ENCODE peak calls at places on chromosomes 4 and X, in ten cellular contexts. T, H, R, I, S, G, C, L, J and Y are unnamed samples.

GRCh38 chr4:97457253-97457652 is 686.0 kb downstream of the STPG2 start:
- DNase-seq in T (no peak), J (peak; percentile 2), C (no peak), I (no peak), G (no peak), L (no peak), H (no peak), R (no peak), S (no peak), Y (no peak)

GRCh38 chr4:69748176-69748575 is 12.2 kb downstream of the SULT1B1 start:
- DNase-seq in J (no peak), G (peak; percentile 74), C (no peak), H (no peak), I (peak; percentile 40), T (no peak), L (no peak), S (no peak), R (no peak), Y (no peak)

GRCh38 chrX:15820106-15821073 is 30.1 kb downstream of the ZRSR2 start:
- DNase-seq in J (no peak), L (no peak), S (no peak), H (no peak), T (no peak), I (no peak), G (no peak), C (no peak), R (no peak), Y (no peak)

GRCh38 chrX:121349263-121349662 is 301.9 kb downstream of the GLUD2 start:
- DNase-seq in R (no peak), C (no peak), H (no peak), L (no peak), I (no peak), G (no peak), S (no peak), J (no peak), T (no peak), Y (no peak)

GRCh38 chr4:26441110-26441509 is 49.2 kb downstream of the CCKAR start:
- DNase-seq in C (peak; percentile 59), R (no peak), G (peak; percentile 43), H (no peak), I (no peak), L (no peak), S (no peak), T (peak; percentile 46), J (peak; percentile 5), Y (no peak)

GRCh38 chrX:53047228-53047627 is 1.4 kb upstream of the GPR173 start:
- DNase-seq in J (no peak), T (no peak), L (no peak), R (no peak), S (no peak), H (no peak), C (no peak), G (no peak), I (no peak), Y (no peak)

GRCh38 chr4:173337463-173337862 is 3.3 kb upstream of the HMGB2 start:
- DNase-seq in R (no peak), L (no peak), I (no peak), H (no peak), G (no peak), C (no peak), T (no peak), S (no peak), J (no peak), Y (no peak)

GRCh38 chrX:50700921-50701320 is 113.1 kb downstream of the SHROOM4 start:
- DNase-seq in C (peak; percentile 38), H (no peak), T (no peak), S (no peak), L (no peak), I (no peak), J (no peak), G (no peak), R (no peak), Y (no peak)

GRCh38 chr4:107685740-107686139 is 34.3 kb downstream of the PAPSS1 start:
- DNase-seq in H (no peak), R (no peak), C (no peak), I (no peak), L (no peak), G (peak; percentile 51), T (no peak), S (no peak), J (no peak), Y (no peak)

GRCh38 chr4:185304944-185305690 is 90.6 kb downstream of the LRP2BP start:
- DNase-seq in J (no peak), R (peak; percentile 39), S (no peak), T (no peak), C (no peak), G (peak; percentile 13), L (no peak), H (peak; percentile 72), I (no peak), Y (no peak)

GRCh38 chr4:152328595-152328994 is 207.3 kb downstream of the FBXW7 start:
- DNase-seq in G (peak; percentile 95), T (no peak), C (peak; percentile 67), S (no peak), H (no peak), L (no peak), R (no peak), I (peak; percentile 42), J (no peak), Y (no peak)

GRCh38 chr4:186161138-186161537 is 30.2 kb upstream of the CYP4V2 start:
- DNase-seq in C (no peak), J (no peak), H (no peak), R (peak; percentile 82), G (no peak), I (no peak), S (no peak), T (no peak), L (no peak), Y (no peak)

GRCh38 chr4:159766241-159766640 is 663.4 kb downstream of the RAPGEF2 start:
- DNase-seq in T (no peak), C (no peak), G (no peak), S (no peak), J (no peak), I (no peak), R (no peak), H (no peak), L (no peak), Y (no peak)

GRCh38 chr4:159768011-159768410 is 665.1 kb downstream of the RAPGEF2 start:
- DNase-seq in I (no peak), S (no peak), R (no peak), C (no peak), L (no peak), G (no peak), J (no peak), H (no peak), T (no peak), Y (no peak)

GRCh38 chr4:159765402-159765801 is 662.5 kb downstream of the RAPGEF2 start:
- DNase-seq in H (no peak), T (no peak), C (no peak), J (no peak), I (peak; percentile 1), S (no peak), G (peak; percentile 7), R (no peak), L (no peak), Y (no peak)

GRCh38 chr4:159762672-159763071 is 659.8 kb downstream of the RAPGEF2 start:
- DNase-seq in H (no peak), R (no peak), J (no peak), I (no peak), L (no peak), C (no peak), S (no peak), G (no peak), T (no peak), Y (no peak)

DNA sequence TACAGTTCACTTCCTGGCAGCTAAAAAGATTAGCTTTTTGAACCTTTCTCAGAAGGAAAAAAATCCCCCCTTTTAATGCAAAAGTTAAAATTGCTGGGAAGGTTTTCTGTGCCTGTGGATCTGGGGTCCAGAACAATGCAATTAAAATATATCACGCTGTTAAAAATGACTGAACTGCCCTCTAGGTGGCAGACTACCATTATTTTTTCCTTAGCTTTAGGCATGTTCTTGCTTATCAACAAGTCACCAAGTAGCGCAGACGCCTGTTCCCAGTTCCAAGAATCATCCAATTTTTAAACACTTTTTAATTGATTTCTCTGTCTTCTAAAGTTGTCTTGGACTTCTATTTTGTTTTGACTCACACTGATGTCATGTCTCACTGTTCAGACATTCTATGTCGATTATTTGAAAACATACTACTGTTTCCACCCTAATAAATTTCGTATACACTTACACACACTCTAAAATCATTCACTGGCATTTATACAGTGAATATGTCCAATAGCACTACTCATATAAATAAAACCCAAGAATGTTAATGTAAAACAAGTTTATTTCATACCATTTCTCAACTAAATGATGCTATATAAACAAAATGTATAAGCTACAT is 661.6 kb downstream of the RAPGEF2 start:
- DNase-seq in L (no peak), G (peak; percentile 71), T (no peak), S (peak; percentile 26), H (no peak), I (peak; percentile 31), R (peak; percentile 28), C (peak; percentile 12), J (peak; percentile 26), Y (no peak)
- TF ChIP-seq CTCF in L (no peak), G (peak; percentile 64), T (peak; percentile 35), S (peak; percentile 53), H (no peak), I (peak; percentile 57), R (peak; percentile 61), C (peak; percentile 53), J (peak; percentile 48), Y (peak; percentile 46)

GRCh38 chr4:158065176-158065575 is 107.6 kb downstream of the GASK1B start:
- DNase-seq in R (no peak), T (no peak), G (no peak), C (no peak), L (no peak), J (no peak), H (no peak), I (no peak), S (peak; percentile 17), Y (no peak)
- TF ChIP-seq CTCF in R (no peak), T (no peak), G (peak; percentile 12), C (no peak), L (no peak), J (no peak), H (no peak), I (no peak), S (no peak), Y (no peak)

DNA sequence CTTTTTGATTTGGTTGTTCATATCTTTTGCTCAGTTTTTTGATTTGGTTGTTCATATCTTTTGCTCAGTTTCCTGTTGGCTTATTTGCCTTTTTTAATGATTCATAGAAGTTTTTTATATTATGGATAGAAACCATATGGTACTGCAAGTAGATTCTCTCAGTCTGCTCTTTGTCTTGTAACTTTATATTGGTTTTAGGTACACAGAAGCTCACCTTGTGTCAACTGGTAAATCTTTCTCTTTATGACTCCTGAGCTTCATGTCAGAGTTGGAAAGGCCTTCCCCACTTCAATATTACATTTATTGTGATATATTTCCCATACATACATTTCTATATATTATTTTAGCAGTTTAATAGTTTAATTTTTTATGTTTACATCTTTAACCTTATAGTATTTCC is 8.2 kb upstream of the VGLL1 start:
- DNase-seq in R (no peak), G (no peak), S (no peak), J (no peak), C (no peak), I (no peak), T (no peak), L (no peak), H (no peak), Y (no peak)
- TF ChIP-seq CTCF in R (no peak), G (no peak), S (no peak), J (no peak), C (no peak), I (no peak), T (no peak), L (no peak), H (no peak), Y (no peak)

DNA sequence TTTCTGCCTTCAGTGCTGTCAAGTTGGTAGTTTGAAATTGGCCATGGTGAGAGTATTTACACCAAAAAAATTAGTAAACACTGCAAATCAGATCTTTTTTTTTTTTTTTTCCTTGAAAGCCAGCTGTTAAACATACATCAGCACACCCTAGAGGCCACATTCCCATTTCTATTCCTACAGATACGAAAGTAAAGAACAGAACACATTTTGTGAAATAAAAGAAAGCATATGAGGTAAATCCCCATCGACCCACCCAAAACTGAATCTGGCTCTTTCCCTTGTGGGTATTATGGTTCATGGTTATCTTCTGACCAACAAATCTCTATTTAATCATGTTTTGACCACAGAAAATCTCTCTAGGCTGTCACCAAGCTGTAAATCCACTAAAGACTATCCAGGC is 41.8 kb upstream of the AP1AR start:
- DNase-seq in J (no peak), T (no peak), L (no peak), C (peak; percentile 20), I (no peak), H (no peak), R (no peak), S (no peak), G (peak; percentile 11), Y (no peak)
- TF ChIP-seq CTCF in J (no peak), T (no peak), L (no peak), C (peak; percentile 39), I (peak; percentile 13), H (no peak), R (no peak), S (no peak), G (peak; percentile 27), Y (no peak)